ENCODE peak calls at places on chromosomes 11 and 22, in nine cellular contexts. One of them, this sample, is unnamed.

GRCh38 chr11:58127350-58127749 is 2.0 kb upstream of the OR9I1 start:
- DNase-seq in progenitor cell of endocrine pancreas: no peak
- DNase-seq in astrocyte of the spinal cord: no peak
- DNase-seq in ascending aorta: no peak
- DNase-seq in BE2C: no peak
- DNase-seq in IMR-90: peak
- DNase-seq in fibroblast of mammary gland: no peak
- DNase-seq in adrenal gland: no peak
- DNase-seq in lower leg skin: no peak
- DNase-seq in this sample: no peak

GRCh38 chr11:125892071-125892470 is 4.6 kb downstream of the HYLS1 start:
- DNase-seq in astrocyte of the spinal cord: peak
- DNase-seq in fibroblast of mammary gland: peak
- DNase-seq in adrenal gland: no peak
- DNase-seq in progenitor cell of endocrine pancreas: no peak
- DNase-seq in BE2C: no peak
- DNase-seq in ascending aorta: no peak
- DNase-seq in lower leg skin: no peak
- DNase-seq in IMR-90: peak
- DNase-seq in this sample: no peak

GRCh38 chr11:119590651-119591308 is 138.2 kb downstream of the NECTIN1 start:
- DNase-seq in adrenal gland: no peak
- DNase-seq in progenitor cell of endocrine pancreas: no peak
- DNase-seq in BE2C: no peak
- DNase-seq in astrocyte of the spinal cord: peak
- DNase-seq in ascending aorta: no peak
- DNase-seq in fibroblast of mammary gland: peak
- DNase-seq in lower leg skin: no peak
- DNase-seq in IMR-90: no peak
- DNase-seq in this sample: peak

GRCh38 chr11:76380161-76380976 is 563 bp downstream of the THAP12 start:
- DNase-seq in ascending aorta: no peak
- DNase-seq in progenitor cell of endocrine pancreas: no peak
- DNase-seq in lower leg skin: no peak
- DNase-seq in IMR-90: peak
- DNase-seq in astrocyte of the spinal cord: peak
- DNase-seq in adrenal gland: peak
- DNase-seq in BE2C: no peak
- DNase-seq in fibroblast of mammary gland: peak
- DNase-seq in this sample: peak

GRCh38 chr11:71495286-71496090 is 31.6 kb upstream of the KRTAP5-7 start:
- DNase-seq in adrenal gland: peak
- DNase-seq in progenitor cell of endocrine pancreas: no peak
- DNase-seq in ascending aorta: no peak
- DNase-seq in BE2C: no peak
- DNase-seq in IMR-90: no peak
- DNase-seq in astrocyte of the spinal cord: no peak
- DNase-seq in fibroblast of mammary gland: no peak
- DNase-seq in lower leg skin: peak
- DNase-seq in this sample: no peak

GRCh38 chr11:19444231-19444630 is 203.5 kb upstream of the E2F8 start:
- DNase-seq in IMR-90: peak
- DNase-seq in fibroblast of mammary gland: peak
- DNase-seq in astrocyte of the spinal cord: peak
- DNase-seq in progenitor cell of endocrine pancreas: no peak
- DNase-seq in BE2C: no peak
- DNase-seq in adrenal gland: no peak
- DNase-seq in lower leg skin: no peak
- DNase-seq in ascending aorta: no peak
- DNase-seq in this sample: no peak

GRCh38 chr11:35288311-35288710 is 131.0 kb downstream of the SLC1A2 start:
- DNase-seq in lower leg skin: no peak
- DNase-seq in fibroblast of mammary gland: no peak
- DNase-seq in BE2C: no peak
- DNase-seq in astrocyte of the spinal cord: no peak
- DNase-seq in ascending aorta: no peak
- DNase-seq in progenitor cell of endocrine pancreas: no peak
- DNase-seq in IMR-90: no peak
- DNase-seq in adrenal gland: no peak
- DNase-seq in this sample: no peak

GRCh38 chr11:11968511-11969280 is 39.7 kb downstream of the DKK3 start:
- DNase-seq in progenitor cell of endocrine pancreas: no peak
- DNase-seq in IMR-90: peak
- DNase-seq in fibroblast of mammary gland: peak
- DNase-seq in BE2C: peak
- DNase-seq in adrenal gland: no peak
- DNase-seq in lower leg skin: peak
- DNase-seq in astrocyte of the spinal cord: no peak
- DNase-seq in ascending aorta: no peak
- DNase-seq in this sample: no peak

GRCh38 chr11:60891103-60891741 is 15.2 kb downstream of the PRPF19 start:
- DNase-seq in fibroblast of mammary gland: no peak
- DNase-seq in IMR-90: peak
- DNase-seq in adrenal gland: peak
- DNase-seq in lower leg skin: peak
- DNase-seq in ascending aorta: no peak
- DNase-seq in astrocyte of the spinal cord: no peak
- DNase-seq in BE2C: peak
- DNase-seq in progenitor cell of endocrine pancreas: no peak
- DNase-seq in this sample: no peak

GRCh38 chr11:23555085-23555484 is 694.8 kb upstream of the CCDC179 start:
- DNase-seq in BE2C: no peak
- DNase-seq in adrenal gland: no peak
- DNase-seq in fibroblast of mammary gland: peak
- DNase-seq in IMR-90: peak
- DNase-seq in astrocyte of the spinal cord: peak
- DNase-seq in ascending aorta: no peak
- DNase-seq in progenitor cell of endocrine pancreas: no peak
- DNase-seq in lower leg skin: no peak
- DNase-seq in this sample: peak

GRCh38 chr11:96052921-96053631 is 129.2 kb upstream of the MTMR2 start:
- DNase-seq in astrocyte of the spinal cord: peak
- DNase-seq in IMR-90: peak
- DNase-seq in BE2C: no peak
- DNase-seq in ascending aorta: no peak
- DNase-seq in fibroblast of mammary gland: no peak
- DNase-seq in adrenal gland: no peak
- DNase-seq in lower leg skin: no peak
- DNase-seq in progenitor cell of endocrine pancreas: no peak
- DNase-seq in this sample: no peak

GRCh38 chr11:128716231-128716630 is 22.4 kb downstream of the FLI1 start:
- DNase-seq in adrenal gland: no peak
- DNase-seq in ascending aorta: no peak
- DNase-seq in astrocyte of the spinal cord: peak
- DNase-seq in IMR-90: no peak
- DNase-seq in progenitor cell of endocrine pancreas: no peak
- DNase-seq in BE2C: no peak
- DNase-seq in lower leg skin: no peak
- DNase-seq in fibroblast of mammary gland: no peak
- DNase-seq in this sample: no peak

GRCh38 chr11:44784438-44784760 is 57.6 kb downstream of the TSPAN18 start:
- DNase-seq in fibroblast of mammary gland: no peak
- DNase-seq in IMR-90: no peak
- DNase-seq in progenitor cell of endocrine pancreas: no peak
- DNase-seq in astrocyte of the spinal cord: no peak
- DNase-seq in lower leg skin: no peak
- DNase-seq in ascending aorta: no peak
- DNase-seq in adrenal gland: no peak
- DNase-seq in BE2C: no peak
- DNase-seq in this sample: no peak

GRCh38 chr11:61630104-61630503 is 49.2 kb upstream of the SYT7 start:
- DNase-seq in adrenal gland: no peak
- DNase-seq in astrocyte of the spinal cord: no peak
- DNase-seq in lower leg skin: no peak
- DNase-seq in IMR-90: no peak
- DNase-seq in ascending aorta: no peak
- DNase-seq in fibroblast of mammary gland: no peak
- DNase-seq in progenitor cell of endocrine pancreas: no peak
- DNase-seq in BE2C: no peak
- DNase-seq in this sample: no peak

GRCh38 chr11:108221981-108222685 is at the start of gene NPAT:
- DNase-seq in lower leg skin: peak
- DNase-seq in astrocyte of the spinal cord: peak
- DNase-seq in IMR-90: no peak
- DNase-seq in ascending aorta: no peak
- DNase-seq in BE2C: no peak
- DNase-seq in adrenal gland: no peak
- DNase-seq in fibroblast of mammary gland: no peak
- DNase-seq in progenitor cell of endocrine pancreas: no peak
- DNase-seq in this sample: no peak

GRCh38 chr22:19984201-19984753 is 32.3 kb downstream of the ARVCF start:
- DNase-seq in BE2C: peak
- DNase-seq in astrocyte of the spinal cord: peak
- DNase-seq in adrenal gland: peak
- DNase-seq in lower leg skin: no peak
- DNase-seq in progenitor cell of endocrine pancreas: no peak
- DNase-seq in IMR-90: peak
- DNase-seq in fibroblast of mammary gland: peak
- DNase-seq in ascending aorta: peak
- DNase-seq in this sample: peak

GRCh38 chr11:72519220-72519881 is 85.0 kb upstream of the CLPB start:
- DNase-seq in progenitor cell of endocrine pancreas: no peak
- DNase-seq in BE2C: peak
- DNase-seq in ascending aorta: no peak
- DNase-seq in fibroblast of mammary gland: no peak
- DNase-seq in adrenal gland: no peak
- DNase-seq in lower leg skin: no peak
- DNase-seq in IMR-90: peak
- DNase-seq in astrocyte of the spinal cord: no peak
- DNase-seq in this sample: no peak

GRCh38 chr11:8867035-8867434 is 44.0 kb upstream of the AKIP1 start:
- DNase-seq in BE2C: no peak
- DNase-seq in fibroblast of mammary gland: peak
- DNase-seq in progenitor cell of endocrine pancreas: no peak
- DNase-seq in lower leg skin: no peak
- DNase-seq in IMR-90: peak
- DNase-seq in adrenal gland: no peak
- DNase-seq in ascending aorta: no peak
- DNase-seq in astrocyte of the spinal cord: no peak
- DNase-seq in this sample: no peak

GRCh38 chr11:2940166-2940929 is 11.1 kb upstream of the PHLDA2 start:
- DNase-seq in adrenal gland: no peak
- DNase-seq in ascending aorta: no peak
- DNase-seq in lower leg skin: no peak
- DNase-seq in BE2C: no peak
- DNase-seq in IMR-90: no peak
- DNase-seq in astrocyte of the spinal cord: no peak
- DNase-seq in progenitor cell of endocrine pancreas: no peak
- DNase-seq in fibroblast of mammary gland: peak
- DNase-seq in this sample: peak

GRCh38 chr11:59756845-59757244 is 1.7 kb downstream of the STX3 start:
- DNase-seq in IMR-90: peak
- DNase-seq in ascending aorta: no peak
- DNase-seq in lower leg skin: no peak
- DNase-seq in BE2C: no peak
- DNase-seq in astrocyte of the spinal cord: peak
- DNase-seq in adrenal gland: peak
- DNase-seq in fibroblast of mammary gland: peak
- DNase-seq in progenitor cell of endocrine pancreas: no peak
- DNase-seq in this sample: peak

GRCh38 chr11:59754494-59754858 is 700 bp upstream of the STX3 start:
- DNase-seq in lower leg skin: no peak
- DNase-seq in adrenal gland: no peak
- DNase-seq in ascending aorta: no peak
- DNase-seq in astrocyte of the spinal cord: peak
- DNase-seq in IMR-90: peak
- DNase-seq in fibroblast of mammary gland: peak
- DNase-seq in BE2C: no peak
- DNase-seq in progenitor cell of endocrine pancreas: no peak
- DNase-seq in this sample: no peak

GRCh38 chr11:59754859-59755700 is at the start of gene STX3:
- DNase-seq in lower leg skin: peak
- DNase-seq in fibroblast of mammary gland: peak
- DNase-seq in BE2C: peak
- DNase-seq in IMR-90: peak
- DNase-seq in progenitor cell of endocrine pancreas: peak
- DNase-seq in adrenal gland: peak
- DNase-seq in ascending aorta: peak
- DNase-seq in astrocyte of the spinal cord: peak
- DNase-seq in this sample: peak

GRCh38 chr11:59756496-59756840 is 1.3 kb downstream of the STX3 start:
- DNase-seq in IMR-90: no peak
- DNase-seq in astrocyte of the spinal cord: no peak
- DNase-seq in BE2C: no peak
- DNase-seq in progenitor cell of endocrine pancreas: no peak
- DNase-seq in ascending aorta: no peak
- DNase-seq in lower leg skin: no peak
- DNase-seq in fibroblast of mammary gland: peak
- DNase-seq in adrenal gland: no peak
- DNase-seq in this sample: peak

GRCh38 chr11:59755701-59756495 is 722 bp downstream of the STX3 start:
- DNase-seq in BE2C: peak
- DNase-seq in astrocyte of the spinal cord: peak
- DNase-seq in ascending aorta: peak
- DNase-seq in adrenal gland: peak
- DNase-seq in progenitor cell of endocrine pancreas: peak
- DNase-seq in IMR-90: peak
- DNase-seq in lower leg skin: peak
- DNase-seq in fibroblast of mammary gland: peak
- DNase-seq in this sample: peak
- TF ChIP-seq CTCF in BE2C: no peak
- TF ChIP-seq CTCF in astrocyte of the spinal cord: no peak
- TF ChIP-seq CTCF in ascending aorta: no peak
- TF ChIP-seq CTCF in adrenal gland: no peak
- TF ChIP-seq CTCF in progenitor cell of endocrine pancreas: peak
- TF ChIP-seq CTCF in IMR-90: no peak
- TF ChIP-seq CTCF in lower leg skin: no peak
- TF ChIP-seq CTCF in fibroblast of mammary gland: no peak
- TF ChIP-seq CTCF in this sample: no peak

GRCh38 chr11:80282643-80283042 is 841.8 kb upstream of the TENM4 start:
- DNase-seq in lower leg skin: no peak
- DNase-seq in BE2C: no peak
- DNase-seq in adrenal gland: no peak
- DNase-seq in progenitor cell of endocrine pancreas: no peak
- DNase-seq in fibroblast of mammary gland: no peak
- DNase-seq in IMR-90: no peak
- DNase-seq in astrocyte of the spinal cord: no peak
- DNase-seq in ascending aorta: no peak
- DNase-seq in this sample: no peak
- TF ChIP-seq CTCF in lower leg skin: no peak
- TF ChIP-seq CTCF in BE2C: no peak
- TF ChIP-seq CTCF in adrenal gland: no peak
- TF ChIP-seq CTCF in progenitor cell of endocrine pancreas: no peak
- TF ChIP-seq CTCF in fibroblast of mammary gland: no peak
- TF ChIP-seq CTCF in IMR-90: no peak
- TF ChIP-seq CTCF in astrocyte of the spinal cord: no peak
- TF ChIP-seq CTCF in ascending aorta: no peak
- TF ChIP-seq CTCF in this sample: no peak

GRCh38 chr22:46634011-46634699 is 14.0 kb downstream of the GRAMD4 start:
- DNase-seq in IMR-90: no peak
- DNase-seq in astrocyte of the spinal cord: no peak
- DNase-seq in adrenal gland: no peak
- DNase-seq in lower leg skin: no peak
- DNase-seq in progenitor cell of endocrine pancreas: no peak
- DNase-seq in fibroblast of mammary gland: no peak
- DNase-seq in BE2C: no peak
- DNase-seq in ascending aorta: no peak
- DNase-seq in this sample: no peak
- TF ChIP-seq CTCF in IMR-90: no peak
- TF ChIP-seq CTCF in astrocyte of the spinal cord: no peak
- TF ChIP-seq CTCF in adrenal gland: no peak
- TF ChIP-seq CTCF in lower leg skin: no peak
- TF ChIP-seq CTCF in progenitor cell of endocrine pancreas: no peak
- TF ChIP-seq CTCF in fibroblast of mammary gland: no peak
- TF ChIP-seq CTCF in BE2C: no peak
- TF ChIP-seq CTCF in ascending aorta: no peak
- TF ChIP-seq CTCF in this sample: no peak

GRCh38 chr22:41564563-41564962 is 3.8 kb downstream of the CSDC2 start:
- DNase-seq in progenitor cell of endocrine pancreas: no peak
- DNase-seq in BE2C: no peak
- DNase-seq in adrenal gland: no peak
- DNase-seq in lower leg skin: no peak
- DNase-seq in astrocyte of the spinal cord: peak
- DNase-seq in fibroblast of mammary gland: peak
- DNase-seq in IMR-90: peak
- DNase-seq in ascending aorta: no peak
- DNase-seq in this sample: no peak
- TF ChIP-seq CTCF in progenitor cell of endocrine pancreas: no peak
- TF ChIP-seq CTCF in BE2C: no peak
- TF ChIP-seq CTCF in adrenal gland: no peak
- TF ChIP-seq CTCF in lower leg skin: no peak
- TF ChIP-seq CTCF in astrocyte of the spinal cord: no peak
- TF ChIP-seq CTCF in fibroblast of mammary gland: no peak
- TF ChIP-seq CTCF in IMR-90: no peak
- TF ChIP-seq CTCF in ascending aorta: no peak
- TF ChIP-seq CTCF in this sample: no peak